ENCODE peak calls at places on chromosomes 4 and X, in six cellular contexts. T is GM23248; W is naive thymus-derived CD8-positive, alpha-beta T cell; V is foreskin fibroblast; L is Right ventricle myocardium inferior; O is CD4-positive, CD25-positive, alpha-beta regulatory T cell. Q is an unnamed sample.

GRCh38 chr4:76804060-76804459 is 93.9 kb downstream of the SOWAHB start:
- DNase-seq in T (peak), W (no peak), V (no peak), L (no peak), O (no peak), Q (no peak)

GRCh38 chr4:86579941-86580340 is 14.2 kb upstream of the PTPN13 start:
- DNase-seq in T (no peak), W (no peak), V (no peak), L (no peak), O (no peak), Q (no peak)

GRCh38 chr4:182301736-182302135 is 58.5 kb downstream of the TENM3 start:
- DNase-seq in T (no peak), W (no peak), V (no peak), L (no peak), O (no peak), Q (no peak)

GRCh38 chrX:119694601-119695534 is 1.9 kb upstream of the SEPTIN6 start:
- DNase-seq in T (no peak), W (no peak), V (peak), L (no peak), O (no peak), Q (no peak)

GRCh38 chrX:68839771-68840170 is 10.9 kb downstream of the EFNB1 start:
- DNase-seq in T (no peak), W (no peak), V (no peak), L (no peak), O (no peak), Q (no peak)

GRCh38 chr4:22597471-22597870 is 81.6 kb upstream of the ADGRA3 start:
- DNase-seq in T (no peak), W (no peak), V (no peak), L (no peak), O (no peak), Q (no peak)

GRCh38 chr4:181897935-181898334 is 345.3 kb upstream of the TENM3 start:
- DNase-seq in T (peak), W (no peak), V (no peak), L (no peak), O (no peak), Q (no peak)

GRCh38 chrX:120690344-120690743 is 60.5 kb upstream of the C1GALT1C1 start:
- DNase-seq in T (peak), W (no peak), V (peak), L (no peak), O (no peak), Q (no peak)

GRCh38 chr4:121016630-121017029 is 55.7 kb downstream of the NDNF start:
- DNase-seq in T (no peak), W (no peak), V (no peak), L (no peak), O (no peak), Q (no peak)